ENCODE peak calls at places on chromosome 5, in six cellular contexts. One of them, this sample, is unnamed. For H3K27me3, the result is how much of the 10 kb centered on the place peaks cover.

GRCh38 chr5:126525630-126526245 is 69.3 kb downstream of the ALDH7A1 start:
- DNase-seq in ascending aorta: peak
- DNase-seq in SK-N-SH: no peak
- DNase-seq in tibial nerve: peak
- DNase-seq in uterus: peak
- DNase-seq in A673: peak
- DNase-seq in this sample: peak

GRCh38 chr5:55923177-55923872 is 71.4 kb downstream of the IL6ST start:
- DNase-seq in tibial nerve: no peak
- DNase-seq in ascending aorta: no peak
- DNase-seq in uterus: no peak
- DNase-seq in SK-N-SH: no peak
- DNase-seq in A673: peak
- DNase-seq in this sample: peak

GRCh38 chr5:107393846-107394245 is 276.9 kb downstream of the EFNA5 start:
- DNase-seq in ascending aorta: no peak
- DNase-seq in uterus: no peak
- DNase-seq in tibial nerve: no peak
- DNase-seq in A673: no peak
- DNase-seq in SK-N-SH: no peak
- DNase-seq in this sample: no peak

GRCh38 chr5:174622067-174622466 is 102.3 kb upstream of the MSX2 start:
- DNase-seq in SK-N-SH: no peak
- DNase-seq in ascending aorta: no peak
- DNase-seq in A673: no peak
- DNase-seq in tibial nerve: no peak
- DNase-seq in uterus: no peak
- DNase-seq in this sample: no peak

GRCh38 chr5:138545919-138546562 is 3.0 kb upstream of the ETF1 start:
- DNase-seq in uterus: no peak
- DNase-seq in A673: no peak
- DNase-seq in ascending aorta: no peak
- DNase-seq in SK-N-SH: no peak
- DNase-seq in tibial nerve: no peak
- DNase-seq in this sample: no peak

GRCh38 chr5:178104492-178104891 is 8.8 kb upstream of the N4BP3 start:
- DNase-seq in uterus: no peak
- DNase-seq in SK-N-SH: no peak
- DNase-seq in ascending aorta: no peak
- DNase-seq in tibial nerve: no peak
- DNase-seq in A673: no peak
- DNase-seq in this sample: no peak

GRCh38 chr5:32785639-32786216 is 74.6 kb downstream of the NPR3 start:
- DNase-seq in uterus: no peak
- DNase-seq in tibial nerve: no peak
- DNase-seq in ascending aorta: no peak
- DNase-seq in SK-N-SH: no peak
- DNase-seq in A673: no peak
- DNase-seq in this sample: no peak

GRCh38 chr5:171867786-171868185 is 82.2 kb downstream of the SMIM23 start:
- DNase-seq in A673: no peak
- DNase-seq in uterus: no peak
- DNase-seq in ascending aorta: no peak
- DNase-seq in tibial nerve: no peak
- DNase-seq in SK-N-SH: no peak
- DNase-seq in this sample: no peak

GRCh38 chr5:160843240-160843639 is 8.8 kb downstream of the ATP10B start:
- DNase-seq in A673: no peak
- DNase-seq in tibial nerve: no peak
- DNase-seq in uterus: no peak
- DNase-seq in SK-N-SH: no peak
- DNase-seq in ascending aorta: no peak
- DNase-seq in this sample: no peak

GRCh38 chr5:17089690-17090089 is 127.7 kb upstream of the BASP1 start:
- DNase-seq in tibial nerve: no peak
- DNase-seq in ascending aorta: no peak
- DNase-seq in SK-N-SH: no peak
- DNase-seq in A673: no peak
- DNase-seq in uterus: no peak
- DNase-seq in this sample: no peak

GRCh38 chr5:18299166-18299565 is 664.9 kb downstream of the TAF11L14 start:
- DNase-seq in SK-N-SH: no peak
- DNase-seq in tibial nerve: no peak
- DNase-seq in ascending aorta: no peak
- DNase-seq in A673: no peak
- DNase-seq in uterus: no peak
- DNase-seq in this sample: no peak

GRCh38 chr5:42919600-42919999 is 107.9 kb upstream of the SELENOP start:
- DNase-seq in tibial nerve: no peak
- DNase-seq in uterus: no peak
- DNase-seq in ascending aorta: no peak
- DNase-seq in SK-N-SH: no peak
- DNase-seq in A673: no peak
- DNase-seq in this sample: no peak

GRCh38 chr5:62779010-62779422 is 200.4 kb downstream of the LRRC70 start:
- DNase-seq in A673: peak
- DNase-seq in ascending aorta: no peak
- DNase-seq in uterus: no peak
- DNase-seq in SK-N-SH: peak
- DNase-seq in tibial nerve: no peak
- DNase-seq in this sample: no peak

GRCh38 chr5:57499262-57500050 is 16.8 kb upstream of the ACTBL2 start:
- DNase-seq in tibial nerve: no peak
- DNase-seq in ascending aorta: no peak
- DNase-seq in SK-N-SH: peak
- DNase-seq in uterus: no peak
- DNase-seq in A673: peak
- DNase-seq in this sample: no peak

GRCh38 chr5:72451771-72452505 is 55.3 kb downstream of the ZNF366 start:
- DNase-seq in SK-N-SH: peak
- DNase-seq in tibial nerve: peak
- DNase-seq in uterus: peak
- DNase-seq in A673: peak
- DNase-seq in ascending aorta: no peak
- DNase-seq in this sample: peak

GRCh38 chr5:137415231-137415681 is 83.9 kb downstream of the SPOCK1 start:
- DNase-seq in ascending aorta: no peak
- DNase-seq in SK-N-SH: no peak
- DNase-seq in uterus: no peak
- DNase-seq in tibial nerve: no peak
- DNase-seq in A673: no peak
- DNase-seq in this sample: no peak

GRCh38 chr5:147756566-147756965 is 26.0 kb downstream of the JAKMIP2 start:
- DNase-seq in A673: no peak
- DNase-seq in SK-N-SH: no peak
- DNase-seq in tibial nerve: no peak
- DNase-seq in uterus: no peak
- DNase-seq in ascending aorta: no peak
- DNase-seq in this sample: no peak

GRCh38 chr5:115773010-115773580 is 43.4 kb downstream of the CDO1 start:
- DNase-seq in uterus: no peak
- DNase-seq in SK-N-SH: no peak
- DNase-seq in A673: no peak
- DNase-seq in ascending aorta: no peak
- DNase-seq in tibial nerve: no peak
- DNase-seq in this sample: no peak

GRCh38 chr5:119435436-119436132 is 16.7 kb upstream of the HSD17B4 start:
- DNase-seq in tibial nerve: peak
- DNase-seq in SK-N-SH: no peak
- DNase-seq in uterus: peak
- DNase-seq in ascending aorta: peak
- DNase-seq in A673: peak
- DNase-seq in this sample: peak

GRCh38 chr5:73143716-73144115 is 23.3 kb downstream of the TMEM171 start:
- DNase-seq in ascending aorta: no peak
- DNase-seq in uterus: no peak
- DNase-seq in SK-N-SH: no peak
- DNase-seq in A673: no peak
- DNase-seq in tibial nerve: no peak
- DNase-seq in this sample: no peak

DNA sequence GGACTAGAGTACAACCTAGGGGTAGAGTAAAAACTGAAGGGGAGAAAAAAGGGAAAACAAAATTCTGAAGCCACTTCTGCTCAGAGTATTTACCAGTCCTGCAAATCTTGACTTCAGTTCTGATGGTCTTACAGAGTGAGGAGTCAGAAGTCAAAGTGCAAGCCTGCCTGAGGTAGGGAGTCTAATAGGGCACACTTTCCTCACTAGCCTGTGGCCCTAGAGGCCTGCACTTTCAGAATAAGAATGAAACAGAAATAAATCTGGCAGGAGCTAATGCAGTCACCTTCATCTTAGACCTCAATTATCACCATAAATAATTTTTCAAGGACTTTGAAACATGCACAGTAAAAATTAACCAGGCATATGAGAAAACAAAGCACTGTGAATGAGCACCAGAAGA is 20.7 kb upstream of the ACSL6 start:
- DNase-seq in A673: no peak
- DNase-seq in ascending aorta: no peak
- DNase-seq in SK-N-SH: no peak
- DNase-seq in tibial nerve: no peak
- DNase-seq in uterus: no peak
- DNase-seq in this sample: no peak
- H3K27me3 ChIP-seq in A673: under half
- H3K27me3 ChIP-seq in ascending aorta: under half
- H3K27me3 ChIP-seq in SK-N-SH: under half
- H3K27me3 ChIP-seq in tibial nerve: under half
- H3K27me3 ChIP-seq in uterus: under half
- H3K27me3 ChIP-seq in this sample: under half

DNA sequence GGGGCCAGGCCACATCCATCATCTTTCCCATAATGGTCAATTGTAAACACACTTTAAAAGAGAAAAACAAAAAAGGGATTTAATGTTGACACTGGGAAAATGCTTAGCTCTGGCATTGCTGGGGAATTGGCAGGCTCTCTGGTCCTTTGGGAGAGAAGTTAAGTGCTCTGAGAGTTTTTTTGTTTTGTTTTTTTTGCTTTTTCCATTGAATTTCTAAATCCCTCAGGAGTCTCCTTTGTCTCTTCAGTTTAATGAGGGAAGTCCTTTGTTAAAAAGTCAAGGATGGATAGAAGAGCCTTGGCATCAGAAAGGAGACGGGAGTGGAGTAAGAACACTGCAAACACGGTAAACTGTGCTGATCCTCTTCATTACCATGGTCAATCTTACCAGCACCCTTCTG is 7.1 kb upstream of the HAND1 start:
- DNase-seq in SK-N-SH: no peak
- DNase-seq in uterus: no peak
- DNase-seq in tibial nerve: no peak
- DNase-seq in A673: no peak
- DNase-seq in ascending aorta: no peak
- DNase-seq in this sample: no peak
- H3K27me3 ChIP-seq in SK-N-SH: half or more
- H3K27me3 ChIP-seq in uterus: half or more
- H3K27me3 ChIP-seq in tibial nerve: half or more
- H3K27me3 ChIP-seq in A673: half or more
- H3K27me3 ChIP-seq in ascending aorta: half or more
- H3K27me3 ChIP-seq in this sample: half or more

DNA sequence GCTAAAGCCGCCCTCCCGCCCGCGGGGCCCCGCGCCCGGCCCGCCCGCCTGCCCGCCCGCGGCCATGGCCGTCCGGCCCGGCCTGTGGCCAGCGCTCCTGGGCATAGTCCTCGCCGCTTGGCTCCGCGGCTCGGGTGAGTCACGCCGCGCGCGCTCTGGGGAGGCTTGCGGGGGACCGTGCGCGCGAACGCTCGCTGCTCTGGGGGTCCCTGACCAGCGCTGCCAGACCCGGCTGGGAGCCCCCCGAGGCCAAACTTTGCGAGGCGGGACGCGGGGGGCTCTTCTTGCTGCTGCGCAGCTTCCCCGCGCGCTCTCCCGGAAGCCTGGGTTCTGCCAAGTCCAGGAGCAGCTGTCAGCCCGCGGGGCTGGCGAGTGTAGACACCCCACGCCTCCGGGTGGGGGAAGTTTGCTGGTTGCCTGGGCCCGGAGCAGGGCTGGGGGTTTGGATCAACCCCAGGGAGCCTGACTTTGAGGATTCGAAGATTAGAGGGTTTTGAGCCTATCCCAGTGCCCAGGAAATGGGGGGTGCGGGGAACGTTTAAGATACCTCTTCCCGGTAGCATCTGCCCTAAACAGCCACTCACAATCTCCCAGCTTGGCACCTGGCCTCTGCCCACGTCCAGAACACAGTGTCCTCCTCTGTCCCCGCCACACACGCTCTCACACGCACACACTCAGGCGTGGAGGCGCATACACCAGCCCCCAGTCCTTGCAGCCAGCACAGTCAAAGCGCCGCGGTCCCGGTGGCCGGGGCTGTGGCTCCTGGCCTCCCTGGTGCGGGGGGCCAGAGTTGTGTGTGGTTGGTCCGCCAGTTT is 535 bp downstream of the UNC5A start:
- DNase-seq in A673: no peak
- DNase-seq in ascending aorta: no peak
- DNase-seq in SK-N-SH: peak
- DNase-seq in tibial nerve: no peak
- DNase-seq in uterus: no peak
- DNase-seq in this sample: no peak
- H3K27me3 ChIP-seq in A673: under half
- H3K27me3 ChIP-seq in ascending aorta: under half
- H3K27me3 ChIP-seq in SK-N-SH: under half
- H3K27me3 ChIP-seq in tibial nerve: half or more
- H3K27me3 ChIP-seq in uterus: under half
- H3K27me3 ChIP-seq in this sample: under half

GRCh38 chr5:93591323-93591945 is 8.4 kb downstream of the NR2F1 start:
- DNase-seq in ascending aorta: no peak
- DNase-seq in uterus: no peak
- DNase-seq in A673: no peak
- DNase-seq in tibial nerve: no peak
- DNase-seq in SK-N-SH: no peak
- DNase-seq in this sample: no peak
- H3K27me3 ChIP-seq in ascending aorta: under half
- H3K27me3 ChIP-seq in uterus: under half
- H3K27me3 ChIP-seq in A673: under half
- H3K27me3 ChIP-seq in tibial nerve: under half
- H3K27me3 ChIP-seq in SK-N-SH: under half
- H3K27me3 ChIP-seq in this sample: under half

DNA sequence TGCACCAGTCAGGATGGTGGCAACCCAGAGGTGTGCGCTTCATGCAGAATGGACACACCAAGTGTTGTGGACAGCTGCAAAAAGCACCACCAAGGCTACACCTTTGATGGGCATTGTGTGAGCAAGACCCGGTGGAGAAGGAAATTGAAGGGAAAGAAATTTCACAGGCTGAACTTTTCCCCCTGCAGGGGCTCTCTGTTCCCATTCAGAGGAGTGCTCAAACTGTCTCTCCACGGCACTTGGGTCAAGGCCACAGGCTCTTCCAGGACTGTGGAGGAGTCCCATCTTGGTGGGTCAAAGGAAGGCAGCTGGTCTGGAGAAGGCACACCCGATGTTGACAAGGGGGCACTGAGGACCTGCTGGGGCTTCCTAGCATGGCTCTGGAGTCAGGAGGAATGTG is 34.0 kb upstream of the TIFAB start:
- DNase-seq in SK-N-SH: no peak
- DNase-seq in ascending aorta: no peak
- DNase-seq in A673: no peak
- DNase-seq in tibial nerve: no peak
- DNase-seq in uterus: no peak
- DNase-seq in this sample: no peak
- H3K27me3 ChIP-seq in SK-N-SH: under half
- H3K27me3 ChIP-seq in ascending aorta: under half
- H3K27me3 ChIP-seq in A673: half or more
- H3K27me3 ChIP-seq in tibial nerve: under half
- H3K27me3 ChIP-seq in uterus: under half
- H3K27me3 ChIP-seq in this sample: under half

GRCh38 chr5:93609756-93610155 is 26.7 kb downstream of the NR2F1 start:
- DNase-seq in ascending aorta: no peak
- DNase-seq in SK-N-SH: no peak
- DNase-seq in uterus: no peak
- DNase-seq in tibial nerve: no peak
- DNase-seq in A673: no peak
- DNase-seq in this sample: no peak
- H3K27me3 ChIP-seq in ascending aorta: under half
- H3K27me3 ChIP-seq in SK-N-SH: under half
- H3K27me3 ChIP-seq in uterus: half or more
- H3K27me3 ChIP-seq in tibial nerve: under half
- H3K27me3 ChIP-seq in A673: half or more
- H3K27me3 ChIP-seq in this sample: under half

This sample was measured in right atrium auricular region.